ENCODE peak calls at places on chromosome 17, in eight cellular contexts. F is body of pancreas; O is endothelial cell of umbilical vein; Y is sigmoid colon; T is heart left ventricle; S is ovary; G is CD8-positive, alpha-beta T cell; U is A549. V is an unnamed sample. For H3K9me3, the result is how much of the 10 kb centered on the place peaks cover.

GRCh38 chr17:58403312-58403711 is 14.0 kb downstream of the RNF43 start:
- DNase-seq in G (no peak), O (no peak), U (no peak), S (no peak), Y (no peak), F (no peak), T (no peak), V (no peak)

GRCh38 chr17:79872762-79873161 is 33.5 kb upstream of the CBX4 start:
- DNase-seq in S (no peak), Y (no peak), U (no peak), T (no peak), O (no peak), F (no peak), G (no peak), V (no peak)

GRCh38 chr17:81112461-81112860 is 52.8 kb upstream of the PVALEF start:
- DNase-seq in O (no peak), S (no peak), G (no peak), F (no peak), U (no peak), Y (no peak), T (no peak), V (no peak)

GRCh38 chr17:62716834-62717588 is 89.5 kb downstream of the MRC2 start:
- DNase-seq in U (no peak), T (no peak), O (no peak), Y (no peak), S (no peak), G (no peak), F (no peak), V (no peak)

GRCh38 chr17:50681260-50682200 is 26.2 kb downstream of the ANKRD40 start:
- DNase-seq in T (peak), U (peak), S (no peak), F (no peak), Y (peak), O (peak), G (no peak), V (peak)

GRCh38 chr17:8300629-8301242 is 5.5 kb upstream of the SLC25A35 start:
- DNase-seq in Y (peak), U (peak), G (peak), T (peak), S (peak), O (peak), F (peak), V (peak)

GRCh38 chr17:62723842-62724241 is 84.3 kb downstream of the MARCHF10 start:
- DNase-seq in Y (no peak), T (no peak), O (no peak), G (no peak), S (no peak), U (no peak), F (no peak), V (no peak)

GRCh38 chr17:17063546-17064122 is 21.4 kb downstream of the MPRIP start:
- DNase-seq in Y (peak), S (no peak), T (peak), G (no peak), F (no peak), O (no peak), U (no peak), V (no peak)

GRCh38 chr17:32323784-32324590 is 18.0 kb downstream of the C17orf75 start:
- DNase-seq in S (no peak), T (no peak), Y (no peak), O (peak), F (peak), U (no peak), G (no peak), V (no peak)

GRCh38 chr17:83201206-83202001 is 122.0 kb downstream of the METRNL start:
- DNase-seq in U (no peak), Y (peak), G (no peak), O (no peak), F (no peak), T (no peak), S (no peak), V (no peak)
- H3K9me3 ChIP-seq in U (under half), Y (under half), G (under half), O (under half), F (under half), T (under half), S (under half), V (under half)

DNA sequence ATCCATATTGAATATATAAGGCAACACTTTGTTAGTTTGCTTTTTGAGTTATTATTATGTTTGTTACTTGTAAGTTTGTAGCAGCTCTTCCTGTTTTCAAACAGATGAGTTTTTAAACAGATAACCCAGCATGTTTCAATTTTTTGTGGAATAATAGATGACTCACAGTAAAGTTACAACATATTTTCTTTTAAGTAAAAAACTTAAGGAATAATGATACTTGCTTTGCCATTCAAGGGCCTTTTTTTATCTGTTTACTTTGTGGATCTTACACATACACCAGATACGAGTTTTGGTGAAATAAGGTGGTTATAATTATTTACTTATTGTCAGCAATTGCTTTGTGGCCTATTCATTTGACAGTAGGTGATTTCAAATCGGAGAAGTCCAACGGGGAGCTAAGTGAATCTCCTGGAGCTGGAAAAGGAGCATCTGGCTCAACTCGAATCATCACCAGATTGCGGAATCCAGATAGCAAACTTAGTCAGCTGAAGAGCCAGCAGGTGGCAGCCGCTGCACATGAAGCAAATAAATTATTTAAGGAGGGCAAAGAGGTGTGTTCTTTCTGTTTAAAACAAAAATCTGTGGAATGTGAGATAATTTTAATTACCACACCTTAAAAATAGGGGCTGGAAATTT is 66.3 kb downstream of the BPTF start:
- DNase-seq in Y (no peak), O (peak), G (no peak), U (peak), S (no peak), T (no peak), F (no peak), V (peak)
- TF ChIP-seq CTCF in Y (no peak), O (no peak), G (no peak), U (peak), S (no peak), T (no peak), F (peak), V (peak)

GRCh38 chr17:60748232-60748631 is 70.6 kb downstream of the BCAS3 start:
- DNase-seq in U (no peak), G (no peak), T (no peak), Y (no peak), S (no peak), O (no peak), F (no peak), V (no peak)
- H3K4me3 ChIP-seq in U (no peak), G (no peak), T (no peak), Y (no peak), S (no peak), O (no peak), F (no peak), V (no peak)

GRCh38 chr17:27049104-27049784 is 244.7 kb upstream of the WSB1 start:
- DNase-seq in G (no peak), S (no peak), Y (no peak), F (no peak), T (no peak), U (no peak), O (no peak), V (no peak)
- H3K9me3 ChIP-seq in G (under half), S (under half), Y (under half), F (under half), T (under half), U (under half), O (under half), V (under half)

DNA sequence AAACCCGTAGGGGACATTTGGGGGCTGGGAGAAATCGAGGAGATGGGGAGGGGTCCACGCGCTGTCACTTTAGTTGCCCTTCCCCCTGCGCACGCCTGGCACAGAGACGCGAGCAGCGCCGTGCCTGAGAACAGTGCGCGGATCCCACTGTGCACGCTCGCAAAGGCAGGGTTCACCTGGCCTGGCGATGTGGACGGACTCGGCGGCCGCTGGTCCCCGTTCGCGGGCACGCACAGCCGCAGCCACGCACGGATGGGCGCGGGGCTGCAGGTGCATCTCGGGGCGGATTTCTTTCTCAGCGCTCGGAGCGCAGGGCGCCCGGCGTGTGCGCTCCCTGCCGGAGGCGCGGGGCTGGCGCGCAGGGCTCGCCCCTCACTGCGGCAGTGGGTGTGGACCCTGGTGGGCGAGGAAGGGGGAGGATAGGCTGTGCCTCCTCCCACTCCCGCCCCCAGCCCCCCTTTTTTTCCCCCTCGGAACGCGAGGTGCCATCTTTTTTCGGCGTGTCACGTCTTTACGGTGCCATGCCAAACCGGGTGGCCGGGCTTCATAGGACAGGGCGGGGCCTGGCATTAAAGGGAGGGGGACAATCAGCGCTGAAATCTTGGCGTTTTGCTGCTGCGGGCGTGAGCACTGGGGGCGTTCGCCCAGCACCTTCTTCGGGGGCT is 1.1 kb downstream of the MAPT start:
- DNase-seq in G (no peak), O (peak), S (peak), F (no peak), U (peak), T (no peak), Y (no peak), V (peak)
- TF ChIP-seq CTCF in G (no peak), O (no peak), S (no peak), F (no peak), U (no peak), T (no peak), Y (no peak), V (no peak)

GRCh38 chr17:44217738-44218343 is 1.6 kb downstream of the UBTF start:
- DNase-seq in S (no peak), U (no peak), O (no peak), Y (no peak), F (no peak), T (no peak), G (no peak), V (no peak)

GRCh38 chr17:44218344-44219125 is 940 bp downstream of the UBTF start:
- DNase-seq in T (peak), Y (peak), F (peak), O (peak), G (peak), U (peak), S (peak), V (peak)

GRCh38 chr17:44216173-44216572 is 3.3 kb downstream of the UBTF start:
- DNase-seq in G (peak), S (no peak), Y (no peak), U (no peak), T (no peak), O (no peak), F (no peak), V (no peak)

GRCh38 chr17:44214896-44215295 is 4.6 kb downstream of the UBTF start:
- DNase-seq in F (no peak), S (no peak), T (no peak), O (no peak), Y (no peak), U (no peak), G (no peak), V (no peak)

GRCh38 chr17:44216674-44217073 is 2.8 kb downstream of the UBTF start:
- DNase-seq in Y (no peak), U (no peak), S (no peak), G (no peak), O (no peak), F (no peak), T (no peak), V (no peak)
- H3K4me3 ChIP-seq in Y (no peak), U (no peak), S (no peak), G (peak), O (no peak), F (no peak), T (no peak), V (no peak)